ENCODE peak calls at places on chromosomes 13 and 19, in ten cellular contexts. T is HepG2, C is GM04503, D is mucosa of descending colon, O is glutamatergic neuron, B is fibroblast of lung, Y is OCI-LY7, S is anterior cingulate cortex, Z is fibroblast of villous mesenchyme, X is AG10803. J is an unnamed sample.
A peak's percentile ranks its signal among the peaks of the same experiment; 100 is the strongest.

GRCh38 chr19:35959040-35959967 is 23.1 kb downstream of the LRFN3 start:
- DNase-seq in T (no peak), C (no peak), D (peak; percentile 82), O (peak; percentile 40), B (no peak), Y (no peak), S (no peak), Z (no peak), X (no peak), J (peak; percentile 54)

GRCh38 chr19:1847684-1848398 is 442 bp downstream of the REXO1 start:
- DNase-seq in T (peak; percentile 75), C (no peak), D (peak; percentile 84), O (peak; percentile 76), B (peak; percentile 37), Y (peak; percentile 33), S (no peak), Z (peak; percentile 77), X (peak; percentile 32), J (peak; percentile 51)

GRCh38 chr13:84096221-84096620 is 213.9 kb upstream of the SLITRK1 start:
- DNase-seq in T (no peak), C (no peak), D (no peak), O (no peak), B (peak; percentile 3), Y (no peak), S (no peak), Z (no peak), X (peak; percentile 2), J (no peak)

GRCh38 chr19:18438331-18439024 is 545 bp upstream of the ISYNA1 start:
- DNase-seq in T (peak; percentile 63), C (no peak), D (no peak), O (peak; percentile 35), B (no peak), Y (no peak), S (no peak), Z (peak; percentile 94), X (no peak), J (no peak)

GRCh38 chr19:49165111-49165750 is 7.6 kb downstream of the TRPM4 start:
- DNase-seq in T (no peak), C (no peak), D (peak; percentile 32), O (no peak), B (no peak), Y (no peak), S (no peak), Z (no peak), X (no peak), J (no peak)

GRCh38 chr13:106533101-106533939 is 2.1 kb downstream of the EFNB2 start:
- DNase-seq in T (peak; percentile 21), C (no peak), D (peak; percentile 89), O (peak; percentile 95), B (peak; percentile 88), Y (no peak), S (peak; percentile 74), Z (peak; percentile 85), X (peak; percentile 78), J (peak; percentile 73)

GRCh38 chr19:43300876-43301765 is 31.8 kb upstream of the PSG9 start:
- DNase-seq in T (no peak), C (no peak), D (no peak), O (no peak), B (no peak), Y (no peak), S (no peak), Z (no peak), X (no peak), J (no peak)

GRCh38 chr13:22111152-22111783 is 440.4 kb downstream of the FGF9 start:
- DNase-seq in T (no peak), C (no peak), D (no peak), O (no peak), B (no peak), Y (no peak), S (no peak), Z (no peak), X (no peak), J (no peak)

GRCh38 chr19:618674-619285 is 14.6 kb downstream of the POLRMT start:
- DNase-seq in T (no peak), C (no peak), D (no peak), O (no peak), B (no peak), Y (no peak), S (no peak), Z (no peak), X (no peak), J (no peak)

GRCh38 chr13:45108716-45109706 is 11.3 kb upstream of the GTF2F2 start:
- DNase-seq in T (no peak), C (no peak), D (no peak), O (no peak), B (peak; percentile 19), Y (no peak), S (no peak), Z (peak; percentile 59), X (peak; percentile 65), J (no peak)

GRCh38 chr13:94121686-94122085 is 357.8 kb downstream of the DCT start:
- DNase-seq in T (no peak), C (no peak), D (no peak), O (no peak), B (peak; percentile 61), Y (no peak), S (no peak), Z (peak; percentile 44), X (peak; percentile 29), J (peak; percentile 3)

GRCh38 chr13:105573134-105573533 is 962.3 kb downstream of the EFNB2 start:
- DNase-seq in T (no peak), C (no peak), D (no peak), O (no peak), B (peak; percentile 25), Y (no peak), S (no peak), Z (no peak), X (no peak), J (no peak)

GRCh38 chr19:6066661-6067646 is 43.3 kb downstream of the RFX2 start:
- DNase-seq in T (peak; percentile 97), C (peak; percentile 90), D (peak; percentile 90), O (peak; percentile 76), B (peak; percentile 87), Y (no peak), S (peak; percentile 37), Z (peak; percentile 82), X (peak; percentile 98), J (peak; percentile 99)

GRCh38 chr19:9528757-9529336 is 9.6 kb downstream of the ZNF426 start:
- DNase-seq in T (no peak), C (no peak), D (no peak), O (no peak), B (peak; percentile 28), Y (no peak), S (no peak), Z (peak; percentile 18), X (peak; percentile 2), J (peak; percentile 30)

GRCh38 chr13:111534646-111535461 is 214.4 kb downstream of the TEX29 start:
- DNase-seq in T (no peak), C (no peak), D (no peak), O (no peak), B (no peak), Y (no peak), S (no peak), Z (no peak), X (no peak), J (no peak)

GRCh38 chr19:44846455-44847143 is 502 bp downstream of the NECTIN2 start:
- DNase-seq in T (no peak), C (no peak), D (peak; percentile 68), O (peak; percentile 49), B (peak; percentile 12), Y (no peak), S (no peak), Z (peak; percentile 47), X (peak; percentile 39), J (peak; percentile 42)

GRCh38 chr13:21175656-21176194 is 627 bp downstream of the SKA3 start:
- DNase-seq in T (peak; percentile 6), C (peak; percentile 14), D (no peak), O (no peak), B (peak; percentile 48), Y (peak; percentile 37), S (no peak), Z (peak; percentile 58), X (no peak), J (peak; percentile 53)

GRCh38 chr13:49927755-49928154 is 8.4 kb downstream of the SPRYD7 start:
- DNase-seq in T (no peak), C (peak; percentile 64), D (no peak), O (no peak), B (peak; percentile 52), Y (no peak), S (no peak), Z (peak; percentile 12), X (peak; percentile 93), J (no peak)

GRCh38 chr19:35140898-35141626 is 2.0 kb upstream of the FXYD7 start:
- DNase-seq in T (peak; percentile 38), C (no peak), D (peak; percentile 97), O (peak; percentile 97), B (peak; percentile 85), Y (peak; percentile 96), S (peak; percentile 91), Z (peak; percentile 92), X (peak; percentile 90), J (peak; percentile 99)

GRCh38 chr19:56066152-56067023 is 54.7 kb downstream of the ZNF787 start:
- DNase-seq in T (peak; percentile 39), C (no peak), D (peak; percentile 71), O (peak; percentile 85), B (peak; percentile 34), Y (peak; percentile 67), S (no peak), Z (peak; percentile 33), X (peak; percentile 22), J (peak; percentile 72)

GRCh38 chr19:46022061-46022430 is 807 bp downstream of the PGLYRP1 start:
- DNase-seq in T (no peak), C (no peak), D (no peak), O (no peak), B (no peak), Y (no peak), S (no peak), Z (no peak), X (no peak), J (no peak)

GRCh38 chr19:39951686-39952085 is 17.3 kb upstream of the FCGBP start:
- DNase-seq in T (no peak), C (no peak), D (no peak), O (no peak), B (peak; percentile 42), Y (no peak), S (no peak), Z (peak; percentile 9), X (peak; percentile 11), J (peak; percentile 33)

GRCh38 chr13:29589967-29590366 is 5.5 kb downstream of the SLC7A1 start:
- DNase-seq in T (no peak), C (no peak), D (no peak), O (peak; percentile 39), B (no peak), Y (no peak), S (no peak), Z (no peak), X (no peak), J (no peak)

GRCh38 chr13:26759907-26760834 is at the start of gene GPR12:
- DNase-seq in T (no peak), C (no peak), D (no peak), O (peak; percentile 26), B (peak; percentile 11), Y (no peak), S (no peak), Z (peak; percentile 2), X (peak; percentile 12), J (peak; percentile 58)

GRCh38 chr13:113144255-113144629 is 14.2 kb upstream of the PROZ start:
- DNase-seq in T (no peak), C (no peak), D (no peak), O (no peak), B (no peak), Y (no peak), S (no peak), Z (no peak), X (no peak), J (no peak)

GRCh38 chr13:109818136-109818535 is 31.8 kb upstream of the IRS2 start:
- DNase-seq in T (no peak), C (no peak), D (no peak), O (no peak), B (no peak), Y (no peak), S (no peak), Z (no peak), X (peak; percentile 47), J (no peak)

GRCh38 chr19:55489711-55490477 is 1.7 kb downstream of the SSC5D start:
- DNase-seq in T (no peak), C (no peak), D (peak; percentile 53), O (no peak), B (no peak), Y (no peak), S (no peak), Z (no peak), X (no peak), J (no peak)

GRCh38 chr19:42193706-42194105 is 23.8 kb downstream of the DEDD2 start:
- DNase-seq in T (no peak), C (no peak), D (no peak), O (no peak), B (peak; percentile 34), Y (no peak), S (no peak), Z (no peak), X (no peak), J (peak; percentile 32)

J was measured in DMS53.